ENCODE peak calls at places on chromosomes 11 and 22, in four cellular contexts. C is heart right ventricle, F is GM12865, K is hypothalamus. J is an unnamed sample.

GRCh38 chr11:17932472-17932871 is 80.4 kb downstream of the SERGEF start:
- DNase-seq in F (no peak), K (no peak), C (no peak), J (no peak)

GRCh38 chr11:61575886-61576516 is 4.9 kb downstream of the SYT7 start:
- DNase-seq in F (no peak), K (no peak), C (peak; percentile 70), J (no peak)

GRCh38 chr11:19846654-19847330 is 134.2 kb downstream of the NAV2 start:
- DNase-seq in F (no peak), K (no peak), C (peak; percentile 31), J (no peak)

GRCh38 chr11:114053406-114053805 is 6.1 kb upstream of the ZBTB16 start:
- DNase-seq in F (no peak), K (no peak), C (no peak), J (no peak)

GRCh38 chr22:47615051-47615450 is 852.6 kb downstream of the TBC1D22A start:
- DNase-seq in C (no peak), F (no peak), K (no peak), J (peak; percentile 81)

GRCh38 chr11:120335928-120336640 is at the start of gene ARHGEF12:
- DNase-seq in K (peak; percentile 81), C (peak; percentile 97), F (peak; percentile 97), J (peak; percentile 93)

GRCh38 chr11:105609341-105609781 is 512 bp upstream of the GRIA4 start:
- DNase-seq in C (no peak), K (no peak), F (peak; percentile 36), J (no peak)

GRCh38 chr11:69575296-69576068 is 65.5 kb upstream of the CCND1 start:
- DNase-seq in C (no peak), F (no peak), K (no peak), J (no peak)

GRCh38 chr11:32297629-32298028 is 137.7 kb downstream of the WT1 start:
- DNase-seq in K (no peak), C (no peak), F (peak; percentile 40), J (no peak)

GRCh38 chr11:65445604-65446445 is 23.2 kb downstream of the NEAT1 start:
- DNase-seq in C (no peak), F (peak; percentile 24), K (no peak), J (peak; percentile 90)

GRCh38 chr22:24413271-24413670 is 14.1 kb upstream of the ADORA2A start:
- DNase-seq in C (no peak), F (no peak), K (no peak), J (no peak)

GRCh38 chr22:28899199-28899853 is 16.0 kb downstream of the ZNRF3 start:
- DNase-seq in K (no peak), C (no peak), F (peak; percentile 35), J (no peak)

GRCh38 chr11:4641501-4641900 is 2.3 kb upstream of the OR51E1 start:
- DNase-seq in K (no peak), C (no peak), F (no peak), J (no peak)

GRCh38 chr11:63616953-63617352 is 2.7 kb upstream of the PLAAT3 start:
- DNase-seq in K (no peak), C (no peak), F (no peak), J (no peak)

GRCh38 chr22:26610072-26610958 is 7.5 kb downstream of the CRYBB1 start:
- DNase-seq in F (peak; percentile 95), K (no peak), C (peak; percentile 21), J (no peak)